ENCODE peak calls at places on chromosomes 6 and 20, in four cellular contexts. One of them, this sample, is unnamed.

GRCh38 chr6:119735500-119735899 is 385.9 kb upstream of the MAN1A1 start:
- DNase-seq in GM13976: no peak
- DNase-seq in epithelial cell of esophagus: no peak
- DNase-seq in adrenal gland: no peak
- DNase-seq in this sample: no peak

GRCh38 chr6:137882225-137882961 is 15.3 kb downstream of the TNFAIP3 start:
- DNase-seq in GM13976: no peak
- DNase-seq in epithelial cell of esophagus: no peak
- DNase-seq in adrenal gland: no peak
- DNase-seq in this sample: no peak

GRCh38 chr6:119738425-119738824 is 388.9 kb upstream of the MAN1A1 start:
- DNase-seq in GM13976: no peak
- DNase-seq in epithelial cell of esophagus: no peak
- DNase-seq in adrenal gland: no peak
- DNase-seq in this sample: no peak

GRCh38 chr20:53660078-53660909 is 66.7 kb upstream of the ZNF217 start:
- DNase-seq in GM13976: peak
- DNase-seq in epithelial cell of esophagus: no peak
- DNase-seq in adrenal gland: peak
- DNase-seq in this sample: no peak

GRCh38 chr6:56604186-56604585 is 38.5 kb downstream of the DST start:
- DNase-seq in GM13976: no peak
- DNase-seq in epithelial cell of esophagus: peak
- DNase-seq in adrenal gland: no peak
- DNase-seq in this sample: no peak

GRCh38 chr6:10521104-10521808 is at the start of gene GCNT2:
- DNase-seq in GM13976: peak
- DNase-seq in epithelial cell of esophagus: peak
- DNase-seq in adrenal gland: no peak
- DNase-seq in this sample: peak

GRCh38 chr6:142943746-142944125 is 1.2 kb downstream of the HIVEP2 start:
- DNase-seq in GM13976: no peak
- DNase-seq in epithelial cell of esophagus: peak
- DNase-seq in adrenal gland: peak
- DNase-seq in this sample: peak

GRCh38 chr6:169722362-169723199 is 1.7 kb downstream of the PHF10 start:
- DNase-seq in GM13976: peak
- DNase-seq in epithelial cell of esophagus: peak
- DNase-seq in adrenal gland: peak
- DNase-seq in this sample: peak

GRCh38 chr6:126524927-126525326 is 185.0 kb downstream of the CENPW start:
- DNase-seq in GM13976: no peak
- DNase-seq in epithelial cell of esophagus: no peak
- DNase-seq in adrenal gland: no peak
- DNase-seq in this sample: no peak

GRCh38 chr6:6315660-6316059 is 4.8 kb downstream of the F13A1 start:
- DNase-seq in GM13976: peak
- DNase-seq in epithelial cell of esophagus: peak
- DNase-seq in adrenal gland: peak
- DNase-seq in this sample: peak

GRCh38 chr6:84779917-84780316 is 15.5 kb upstream of the TBX18 start:
- DNase-seq in GM13976: no peak
- DNase-seq in epithelial cell of esophagus: no peak
- DNase-seq in adrenal gland: no peak
- DNase-seq in this sample: no peak

GRCh38 chr6:84774174-84775158 is 10.1 kb upstream of the TBX18 start:
- DNase-seq in GM13976: peak
- DNase-seq in epithelial cell of esophagus: peak
- DNase-seq in adrenal gland: no peak
- DNase-seq in this sample: no peak

GRCh38 chr6:84776392-84776791 is 12.0 kb upstream of the TBX18 start:
- DNase-seq in GM13976: no peak
- DNase-seq in epithelial cell of esophagus: no peak
- DNase-seq in adrenal gland: no peak
- DNase-seq in this sample: no peak

GRCh38 chr6:84777888-84778287 is 13.5 kb upstream of the TBX18 start:
- DNase-seq in GM13976: no peak
- DNase-seq in epithelial cell of esophagus: peak
- DNase-seq in adrenal gland: no peak
- DNase-seq in this sample: peak

GRCh38 chr6:84779380-84779779 is 15.0 kb upstream of the TBX18 start:
- DNase-seq in GM13976: no peak
- DNase-seq in epithelial cell of esophagus: no peak
- DNase-seq in adrenal gland: no peak
- DNase-seq in this sample: peak
- TF ChIP-seq CTCF in GM13976: no peak
- TF ChIP-seq CTCF in epithelial cell of esophagus: peak
- TF ChIP-seq CTCF in adrenal gland: no peak
- TF ChIP-seq CTCF in this sample: peak

GRCh38 chr6:125304970-125305369 is 3.2 kb upstream of the HDDC2 start:
- DNase-seq in GM13976: no peak
- DNase-seq in epithelial cell of esophagus: no peak
- DNase-seq in adrenal gland: no peak
- DNase-seq in this sample: no peak
- TF ChIP-seq CTCF in GM13976: no peak
- TF ChIP-seq CTCF in epithelial cell of esophagus: no peak
- TF ChIP-seq CTCF in adrenal gland: no peak
- TF ChIP-seq CTCF in this sample: no peak

GRCh38 chr6:27126815-27127537 is 120.5 kb upstream of the PRSS16 start:
- DNase-seq in GM13976: peak
- DNase-seq in epithelial cell of esophagus: peak
- DNase-seq in adrenal gland: peak
- DNase-seq in this sample: peak
- TF ChIP-seq CTCF in GM13976: peak
- TF ChIP-seq CTCF in epithelial cell of esophagus: peak
- TF ChIP-seq CTCF in adrenal gland: peak
- TF ChIP-seq CTCF in this sample: peak

GRCh38 chr20:57103146-57103800 is 163.2 kb downstream of the BMP7 start:
- DNase-seq in GM13976: no peak
- DNase-seq in epithelial cell of esophagus: no peak
- DNase-seq in adrenal gland: no peak
- DNase-seq in this sample: no peak
- TF ChIP-seq CTCF in GM13976: no peak
- TF ChIP-seq CTCF in epithelial cell of esophagus: no peak
- TF ChIP-seq CTCF in adrenal gland: no peak
- TF ChIP-seq CTCF in this sample: no peak

GRCh38 chr6:14117158-14118090 is at the start of gene CD83:
- DNase-seq in GM13976: peak
- DNase-seq in epithelial cell of esophagus: peak
- DNase-seq in adrenal gland: peak
- DNase-seq in this sample: peak
- TF ChIP-seq CTCF in GM13976: peak
- TF ChIP-seq CTCF in epithelial cell of esophagus: no peak
- TF ChIP-seq CTCF in adrenal gland: no peak
- TF ChIP-seq CTCF in this sample: peak

DNA sequence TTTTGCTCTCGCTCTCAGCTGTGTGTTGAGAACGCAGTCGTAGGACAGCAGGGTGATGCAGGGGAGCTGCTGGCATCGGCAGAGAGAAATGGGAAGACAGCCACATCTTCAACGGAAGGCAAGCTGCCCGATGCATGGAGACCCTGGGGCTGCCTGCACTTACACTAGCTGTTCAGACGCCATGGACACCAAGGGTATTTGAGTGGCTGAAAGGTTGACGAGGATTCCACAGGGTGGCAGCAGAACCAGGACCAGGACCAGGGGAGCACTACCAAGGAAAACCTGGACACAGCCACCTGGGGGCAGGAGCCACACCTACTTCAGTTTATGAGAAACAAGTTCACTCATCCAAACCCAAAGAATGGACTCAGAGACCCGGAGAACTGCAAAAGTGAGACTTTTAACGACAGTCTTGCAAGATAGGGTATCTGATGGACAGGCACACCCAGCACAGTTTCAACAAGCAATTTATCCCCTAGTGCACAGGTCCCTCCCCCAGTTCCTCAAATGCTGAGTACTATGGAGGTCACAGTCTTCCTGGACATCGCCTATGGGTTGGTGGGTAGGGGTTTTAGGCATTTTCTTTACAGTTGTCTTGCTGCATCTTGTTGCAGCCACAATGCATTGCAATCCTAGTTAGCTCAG is 56.3 kb upstream of the ENTPD6 start:
- DNase-seq in GM13976: no peak
- DNase-seq in epithelial cell of esophagus: peak
- DNase-seq in adrenal gland: no peak
- DNase-seq in this sample: peak
- TF ChIP-seq CTCF in GM13976: no peak
- TF ChIP-seq CTCF in epithelial cell of esophagus: peak
- TF ChIP-seq CTCF in adrenal gland: peak
- TF ChIP-seq CTCF in this sample: peak

GRCh38 chr6:87279051-87279595 is 43.3 kb upstream of the SMIM8 start:
- DNase-seq in GM13976: no peak
- DNase-seq in epithelial cell of esophagus: no peak
- DNase-seq in adrenal gland: no peak
- DNase-seq in this sample: no peak

GRCh38 chr6:87274660-87275273 is 47.6 kb upstream of the SMIM8 start:
- DNase-seq in GM13976: no peak
- DNase-seq in epithelial cell of esophagus: peak
- DNase-seq in adrenal gland: peak
- DNase-seq in this sample: peak

GRCh38 chr6:87281426-87281825 is 41.0 kb upstream of the SMIM8 start:
- DNase-seq in GM13976: no peak
- DNase-seq in epithelial cell of esophagus: no peak
- DNase-seq in adrenal gland: no peak
- DNase-seq in this sample: no peak

GRCh38 chr6:87276624-87277023 is 45.8 kb upstream of the SMIM8 start:
- DNase-seq in GM13976: no peak
- DNase-seq in epithelial cell of esophagus: no peak
- DNase-seq in adrenal gland: no peak
- DNase-seq in this sample: no peak

DNA sequence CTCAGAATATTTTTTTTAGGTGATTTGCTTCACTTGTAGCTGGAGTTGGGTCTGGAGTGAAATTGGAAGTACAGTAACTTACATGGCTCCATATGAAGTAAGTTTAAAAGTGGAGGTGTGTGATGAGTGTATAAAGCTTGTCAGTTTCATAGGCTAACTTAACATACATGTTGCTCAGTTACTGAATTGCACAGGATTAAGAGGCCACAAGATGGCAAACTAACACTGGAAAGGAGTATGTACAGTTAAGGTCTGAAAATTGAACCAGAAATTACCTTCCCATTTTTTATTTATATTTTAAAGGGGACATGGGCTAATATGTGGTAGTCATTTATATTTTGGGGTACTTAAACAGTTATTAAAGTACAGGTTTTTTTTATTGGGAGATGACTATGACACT is 45.3 kb upstream of the SMIM8 start:
- DNase-seq in GM13976: no peak
- DNase-seq in epithelial cell of esophagus: peak
- DNase-seq in adrenal gland: no peak
- DNase-seq in this sample: peak
- TF ChIP-seq CTCF in GM13976: no peak
- TF ChIP-seq CTCF in epithelial cell of esophagus: peak
- TF ChIP-seq CTCF in adrenal gland: no peak
- TF ChIP-seq CTCF in this sample: no peak